ENCODE peak calls at places on chromosomes 2 and 18, in seven cellular contexts. N is stimulated activated CD8-positive, alpha-beta memory T cell treated with anti-CD3 and anti-CD28 coated beads, Interleukin-15, amount 100 ng/mL, for 24 hours; S is activated CD8-positive, alpha-beta memory T cell treated with anti-CD3 and anti-CD28 coated beads for 24 hours; Z is A673; Q is esophagus squamous epithelium; W is coronary artery; K is A172. B is an unnamed sample.

GRCh38 chr18:37565138-37565984 is at the start of gene CELF4:
- DNase-seq in N (no peak), S (no peak), Z (peak), Q (no peak), W (no peak), K (peak), B (no peak)

GRCh38 chr2:175097297-175097696 is 70.7 kb downstream of the ATF2 start:
- DNase-seq in N (no peak), S (no peak), Z (no peak), Q (no peak), W (no peak), K (peak), B (peak)

GRCh38 chr2:109187711-109188484 is 58.9 kb downstream of the SH3RF3 start:
- DNase-seq in N (no peak), S (peak), Z (no peak), Q (no peak), W (no peak), K (no peak), B (no peak)

GRCh38 chr2:105753380-105753779 is 8.7 kb downstream of the NCK2 start:
- DNase-seq in N (no peak), S (peak), Z (no peak), Q (no peak), W (no peak), K (no peak), B (no peak)

GRCh38 chr18:47969851-47970250 is 39.4 kb upstream of the SMAD2 start:
- DNase-seq in N (no peak), S (peak), Z (no peak), Q (no peak), W (no peak), K (peak), B (peak)

GRCh38 chr2:121197369-121198091 is 87.5 kb downstream of the TFCP2L1 start:
- DNase-seq in N (no peak), S (no peak), Z (no peak), Q (peak), W (peak), K (peak), B (no peak)

GRCh38 chr18:57839942-57840381 is 36.8 kb upstream of the ATP8B1 start:
- DNase-seq in N (no peak), S (no peak), Z (no peak), Q (no peak), W (no peak), K (peak), B (peak)

GRCh38 chr2:146847846-146848245 is 997.0 kb upstream of the ACVR2A start:
- DNase-seq in N (no peak), S (no peak), Z (no peak), Q (no peak), W (no peak), K (no peak), B (peak)

GRCh38 chr2:109384308-109385271 is 229.2 kb downstream of the SEPTIN10 start:
- DNase-seq in N (no peak), S (no peak), Z (no peak), Q (no peak), W (no peak), K (no peak), B (no peak)

GRCh38 chr2:151032741-151033152 is 228.9 kb downstream of the RBM43 start:
- DNase-seq in N (no peak), S (no peak), Z (no peak), Q (no peak), W (no peak), K (no peak), B (peak)

GRCh38 chr2:202717598-202718310 is 83.0 kb downstream of the FAM117B start:
- DNase-seq in N (no peak), S (no peak), Z (no peak), Q (no peak), W (no peak), K (no peak), B (no peak)

GRCh38 chr2:26540306-26540705 is 62.4 kb upstream of the OTOF start:
- DNase-seq in N (no peak), S (no peak), Z (no peak), Q (no peak), W (no peak), K (no peak), B (no peak)

GRCh38 chr2:66574701-66575624 is 140.0 kb downstream of the MEIS1 start:
- DNase-seq in N (no peak), S (no peak), Z (peak), Q (no peak), W (peak), K (peak), B (peak)

GRCh38 chr2:230985519-230986231 is 10.2 kb upstream of the SPATA3 start:
- DNase-seq in N (no peak), S (no peak), Z (no peak), Q (no peak), W (no peak), K (no peak), B (no peak)

GRCh38 chr2:86785456-86785855 is 5.3 kb downstream of the CD8A start:
- DNase-seq in N (no peak), S (peak), Z (no peak), Q (no peak), W (no peak), K (no peak), B (no peak)

GRCh38 chr2:164039270-164039669 is 303.5 kb upstream of the FIGN start:
- DNase-seq in N (no peak), S (no peak), Z (no peak), Q (no peak), W (no peak), K (no peak), B (peak)

GRCh38 chr2:226760412-226761194 is 39.0 kb downstream of the IRS1 start:
- DNase-seq in N (no peak), S (no peak), Z (no peak), Q (no peak), W (no peak), K (peak), B (peak)

GRCh38 chr2:127428057-127428814 is 10.0 kb downstream of the PROC start:
- DNase-seq in N (no peak), S (peak), Z (no peak), Q (no peak), W (no peak), K (no peak), B (no peak)

GRCh38 chr2:10297950-10298349 is 4.8 kb upstream of the HPCAL1 start:
- DNase-seq in N (no peak), S (peak), Z (peak), Q (no peak), W (no peak), K (peak), B (peak)

GRCh38 chr18:9364242-9364641 is 29.7 kb downstream of the TWSG1 start:
- DNase-seq in N (no peak), S (no peak), Z (no peak), Q (no peak), W (no peak), K (no peak), B (no peak)

GRCh38 chr2:14615701-14616100 is 16.8 kb upstream of the LRATD1 start:
- DNase-seq in N (no peak), S (no peak), Z (no peak), Q (no peak), W (no peak), K (no peak), B (no peak)